ENCODE peak calls at places on chromosomes 2 and 18, in seven cellular contexts. T, I, X, F, A, Q and K are unnamed samples.

GRCh38 chr2:168998609-168999211 is 32.4 kb downstream of the ABCB11 start:
- DNase-seq in T (no peak), I (no peak), X (no peak), F (no peak), A (no peak), Q (no peak), K (no peak)

GRCh38 chr2:231601356-231602229 is 8.9 kb downstream of the TEX44 start:
- DNase-seq in T (peak; percentile 79), I (peak; percentile 71), X (peak; percentile 90), F (peak; percentile 88), A (peak; percentile 79), Q (peak; percentile 80), K (peak; percentile 86)

GRCh38 chr18:45666006-45666405 is 50.7 kb downstream of the SLC14A2 start:
- DNase-seq in T (no peak), I (no peak), X (no peak), F (no peak), A (peak; percentile 64), Q (no peak), K (no peak)

GRCh38 chr2:43268066-43268971 is 41.9 kb upstream of the ZFP36L2 start:
- DNase-seq in T (no peak), I (no peak), X (peak; percentile 66), F (no peak), A (no peak), Q (no peak), K (no peak)

GRCh38 chr18:76553715-76554603 is 58.9 kb upstream of the ZNF516 start:
- DNase-seq in T (no peak), I (peak; percentile 90), X (no peak), F (no peak), A (no peak), Q (no peak), K (no peak)

GRCh38 chr2:237500681-237501424 is 13.8 kb downstream of the MLPH start:
- DNase-seq in T (no peak), I (peak; percentile 100), X (no peak), F (no peak), A (no peak), Q (no peak), K (no peak)

GRCh38 chr2:42569116-42569711 is 782 bp downstream of the MTA3 start:
- DNase-seq in T (peak; percentile 23), I (peak; percentile 12), X (peak; percentile 69), F (no peak), A (peak; percentile 25), Q (no peak), K (peak; percentile 38)

GRCh38 chr2:17646096-17646554 is 105.6 kb downstream of the VSNL1 start:
- DNase-seq in T (peak; percentile 43), I (peak; percentile 88), X (no peak), F (no peak), A (peak; percentile 67), Q (no peak), K (peak; percentile 83)

GRCh38 chr2:25161055-25161781 is 7.2 kb downstream of the POMC start:
- DNase-seq in T (peak; percentile 73), I (peak; percentile 4), X (peak; percentile 79), F (no peak), A (peak; percentile 78), Q (peak; percentile 41), K (peak; percentile 31)

GRCh38 chr2:241063587-241063986 is 38.5 kb downstream of the MTERF4 start:
- DNase-seq in T (no peak), I (no peak), X (no peak), F (peak; percentile 66), A (no peak), Q (no peak), K (no peak)

GRCh38 chr2:203730076-203730729 is 23.8 kb downstream of the CD28 start:
- DNase-seq in T (no peak), I (peak; percentile 78), X (no peak), F (no peak), A (peak; percentile 76), Q (no peak), K (no peak)

GRCh38 chr2:128275498-128276045 is 43.1 kb downstream of the HS6ST1 start:
- DNase-seq in T (no peak), I (no peak), X (peak; percentile 44), F (no peak), A (no peak), Q (peak; percentile 18), K (no peak)

GRCh38 chr2:98412751-98413445 is 31.8 kb upstream of the INPP4A start:
- DNase-seq in T (peak; percentile 40), I (peak; percentile 55), X (no peak), F (no peak), A (peak; percentile 81), Q (no peak), K (no peak)

GRCh38 chr2:43135583-43135982 is 90.8 kb downstream of the ZFP36L2 start:
- DNase-seq in T (peak; percentile 60), I (no peak), X (no peak), F (no peak), A (no peak), Q (no peak), K (no peak)

DNA sequence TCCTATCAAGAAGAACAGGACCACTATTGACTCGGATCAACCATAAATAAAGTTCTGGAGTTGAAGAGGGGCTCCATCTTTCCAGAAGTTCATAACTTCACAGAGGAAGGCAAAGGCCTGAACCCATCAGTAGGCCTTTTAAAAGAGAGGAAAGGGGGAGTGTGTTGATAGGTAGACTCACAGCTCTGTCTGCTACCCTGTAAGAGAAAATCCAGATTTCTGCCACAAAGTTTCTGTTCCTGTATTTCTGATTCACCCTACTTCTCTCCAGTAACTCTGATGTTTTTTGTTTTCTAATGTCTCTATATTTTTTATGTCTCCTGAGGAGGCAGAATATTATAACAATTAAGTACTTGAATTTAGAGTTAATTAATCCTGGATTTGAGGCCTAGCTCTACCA is 564.0 kb downstream of the TNS1 start:
- DNase-seq in T (no peak), I (no peak), X (no peak), F (no peak), A (no peak), Q (no peak), K (no peak)
- H3K27ac ChIP-seq in T (no peak overlapping the region), I (no peak overlapping the region), X (peak overlapping the region; percentile 79), F (no peak overlapping the region), A (no peak overlapping the region), Q (no peak overlapping the region), K (peak overlapping the region; percentile 80)

GRCh38 chr2:176268976-176269318 is 295 bp upstream of the MTX2 start:
- DNase-seq in T (no peak), I (no peak), X (no peak), F (no peak), A (no peak), Q (no peak), K (no peak)
- H3K27ac ChIP-seq in T (peak overlapping the region; percentile 96), I (no peak overlapping the region), X (peak overlapping the region; percentile 90), F (peak overlapping the region; percentile 91), A (peak overlapping the region; percentile 68), Q (peak overlapping the region; percentile 79), K (peak overlapping the region; percentile 78)

GRCh38 chr2:55861733-55862132 is 61.8 kb downstream of the EFEMP1 start:
- DNase-seq in T (no peak), I (peak; percentile 31), X (peak; percentile 72), F (no peak), A (no peak), Q (no peak), K (no peak)
- H3K27ac ChIP-seq in T (peak overlapping the region; percentile 45), I (peak overlapping the region; percentile 100), X (peak overlapping the region; percentile 29), F (no peak overlapping the region), A (no peak overlapping the region), Q (no peak overlapping the region), K (peak overlapping the region; percentile 71)

DNA sequence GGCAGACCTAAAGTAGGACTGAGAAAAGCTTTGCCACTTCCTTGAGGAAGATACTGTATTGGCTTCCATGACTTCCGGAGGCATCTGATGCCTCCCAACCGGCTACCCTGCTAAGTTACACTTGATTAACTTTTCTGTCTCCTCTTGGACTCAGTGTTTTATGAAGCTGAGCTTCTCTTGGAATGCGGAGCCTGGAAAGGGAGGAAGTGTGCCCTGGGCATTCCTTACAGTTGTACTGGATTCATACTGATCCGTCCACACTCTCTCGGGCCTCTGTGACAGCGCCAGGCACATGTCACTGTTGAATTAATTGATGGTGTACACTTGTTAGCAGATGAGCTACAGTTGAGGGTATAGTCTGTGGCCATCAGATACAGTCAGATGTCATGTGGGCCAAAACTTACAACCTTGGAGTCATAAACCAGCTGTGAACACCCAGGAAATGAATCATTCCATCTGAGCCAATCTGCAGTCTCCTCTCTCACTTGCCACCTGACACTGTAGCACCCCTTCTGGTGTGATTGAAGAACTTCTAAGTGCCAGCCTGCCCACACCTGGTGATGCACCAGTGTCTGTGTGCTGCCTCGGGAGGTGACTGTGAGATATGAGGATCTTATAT is 122.5 kb downstream of the FHOD3 start:
- DNase-seq in T (no peak), I (peak; percentile 21), X (no peak), F (no peak), A (peak; percentile 22), Q (no peak), K (no peak)
- H3K27ac ChIP-seq in T (peak overlapping the region; percentile 89), I (peak overlapping the region; percentile 53), X (no peak overlapping the region), F (no peak overlapping the region), A (no peak overlapping the region), Q (no peak overlapping the region), K (no peak overlapping the region)

DNA sequence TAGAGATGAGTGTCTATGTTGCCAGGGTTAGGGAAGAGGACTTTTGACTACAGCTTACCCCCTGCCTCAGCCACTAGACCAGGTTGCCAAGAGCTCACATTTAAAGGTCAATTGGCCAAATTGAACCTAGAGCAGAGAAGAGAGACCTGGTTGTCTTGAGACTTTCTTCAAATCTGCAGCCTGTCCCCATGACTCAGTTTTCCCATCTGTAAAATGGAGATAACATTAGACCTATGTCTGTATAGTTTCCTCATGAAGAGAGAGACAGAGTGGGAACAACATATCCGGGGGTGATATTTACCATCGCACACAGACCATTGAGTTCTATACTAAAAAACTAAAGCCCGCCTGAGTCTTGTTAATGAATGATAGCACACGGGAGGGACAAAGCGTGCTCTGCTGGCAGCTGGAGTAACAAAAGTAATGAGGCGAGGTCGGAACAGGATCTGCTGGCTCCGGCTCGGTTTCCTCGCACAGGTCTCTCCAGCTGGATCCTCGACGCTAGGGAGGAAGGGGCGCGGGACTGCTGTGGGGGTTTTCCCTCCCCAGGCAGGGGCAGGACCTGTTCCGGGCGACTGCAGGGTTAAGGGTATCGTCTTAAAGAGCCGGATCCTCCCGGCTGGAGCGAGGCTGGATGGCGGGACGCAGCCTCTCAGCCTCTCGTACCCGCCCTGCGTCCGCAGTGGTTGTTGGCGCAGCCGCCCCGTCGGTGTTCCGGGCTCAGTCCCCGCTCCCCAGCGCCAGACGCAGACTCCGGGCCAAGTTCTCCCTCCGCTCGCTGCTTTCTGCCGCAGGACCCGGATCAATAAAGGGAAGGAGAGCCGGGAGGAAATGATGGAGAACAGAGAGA is 1.4 kb upstream of the LIPG start:
- DNase-seq in T (no peak), I (no peak), X (no peak), F (no peak), A (no peak), Q (no peak), K (no peak)
- H3K27ac ChIP-seq in T (no peak overlapping the region), I (no peak overlapping the region), X (no peak overlapping the region), F (no peak overlapping the region), A (no peak overlapping the region), Q (no peak overlapping the region), K (no peak overlapping the region)

GRCh38 chr2:190554357-190555006 is 20.0 kb upstream of the NEMP2 start:
- DNase-seq in T (no peak), I (no peak), X (no peak), F (no peak), A (no peak), Q (no peak), K (no peak)
- H3K27ac ChIP-seq in T (no peak overlapping the region), I (no peak overlapping the region), X (no peak overlapping the region), F (no peak overlapping the region), A (no peak overlapping the region), Q (no peak overlapping the region), K (no peak overlapping the region)

GRCh38 chr2:73937899-73938298 is 11.2 kb downstream of the DGUOK start:
- DNase-seq in T (no peak), I (no peak), X (no peak), F (no peak), A (no peak), Q (no peak), K (no peak)
- H3K27ac ChIP-seq in T (no peak overlapping the region), I (no peak overlapping the region), X (no peak overlapping the region), F (no peak overlapping the region), A (no peak overlapping the region), Q (no peak overlapping the region), K (no peak overlapping the region)